ENCODE peak calls at places on chromosomes 1 and 21, in five cellular contexts. U, K, N, V and X are unnamed samples.

GRCh38 chr1:23019851-23020625 is 770 bp downstream of the KDM1A start:
- DNase-seq in V (peak; percentile 15), U (peak; percentile 74), N (peak; percentile 33), K (peak; percentile 80), X (peak; percentile 69)

GRCh38 chr1:89759036-89759435 is 61.8 kb upstream of the LRRC8D start:
- DNase-seq in V (no peak), K (no peak), U (no peak), N (no peak), X (no peak)

GRCh38 chr1:55374801-55375616 is 159.8 kb upstream of the USP24 start:
- DNase-seq in K (no peak), N (no peak), V (no peak), U (no peak), X (no peak)

GRCh38 chr21:18275740-18276139 is 31.1 kb downstream of the CHODL start:
- DNase-seq in N (no peak), V (no peak), K (no peak), U (no peak), X (no peak)

GRCh38 chr1:27868932-27869718 is 3.2 kb upstream of the THEMIS2 start:
- DNase-seq in K (peak; percentile 78), V (no peak), N (no peak), U (no peak), X (peak; percentile 69)

GRCh38 chr1:154982897-154983648 is at the start of gene FLAD1:
- DNase-seq in N (peak; percentile 97), U (peak; percentile 100), K (peak; percentile 97), V (peak; percentile 99), X (peak; percentile 96)

GRCh38 chr21:36904093-36904666 is 62.3 kb downstream of the HLCS start:
- DNase-seq in K (no peak), N (no peak), V (no peak), U (no peak), X (no peak)

GRCh38 chr1:2911391-2912178 is 109.7 kb upstream of the ACTRT2 start:
- DNase-seq in U (no peak), N (no peak), K (no peak), V (peak; percentile 59), X (no peak)

GRCh38 chr1:171220551-171221175 is 27.6 kb upstream of the FMO1 start:
- DNase-seq in V (no peak), U (peak; percentile 87), N (no peak), K (no peak), X (no peak)

GRCh38 chr21:44353200-44353970 is at the start of gene TRPM2:
- DNase-seq in V (no peak), K (peak; percentile 78), N (no peak), U (no peak), X (peak; percentile 84)

DNA sequence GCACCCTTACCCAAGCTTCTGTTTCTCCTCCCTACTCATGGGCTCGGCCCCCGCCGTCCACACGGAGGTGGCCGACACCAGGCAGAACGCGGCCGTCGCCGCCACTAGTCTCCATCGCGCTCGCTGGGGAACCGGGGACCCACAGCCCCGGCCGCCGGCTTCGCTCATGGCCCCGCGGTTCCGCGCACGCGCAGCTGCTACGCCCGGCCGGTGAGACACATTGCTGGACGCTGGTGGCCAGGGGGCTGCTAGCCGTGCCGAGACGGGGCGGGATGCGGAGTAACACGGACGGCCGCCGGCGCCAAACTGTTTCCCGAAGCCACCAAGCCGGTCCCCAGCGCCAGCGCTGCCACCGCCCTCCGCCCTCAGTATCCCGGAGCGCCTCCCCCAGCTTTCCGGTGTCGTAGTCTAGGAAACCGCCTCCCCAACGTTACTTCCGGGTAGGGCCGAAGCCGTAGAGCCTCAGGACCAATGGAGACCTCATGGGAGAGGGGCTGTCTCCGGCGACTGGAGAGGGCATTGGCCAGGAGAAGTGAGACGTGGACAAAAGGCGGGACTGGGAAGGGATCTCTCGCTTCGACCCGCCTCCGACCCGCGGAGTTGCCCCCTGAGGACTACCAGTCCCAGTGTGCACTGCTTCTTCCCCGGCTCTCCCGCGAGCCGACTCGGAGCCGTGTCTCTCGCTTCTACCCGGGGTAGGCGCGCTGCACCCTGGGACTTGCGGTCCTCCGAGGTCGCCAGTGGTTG is at the start of gene EDEM3:
- DNase-seq in V (peak; percentile 99), U (peak; percentile 99), K (peak; percentile 100), N (peak; percentile 100), X (peak; percentile 99)
- H3K4me1 ChIP-seq in V (peaks cover 3% of the 10 kb centered on the region), U (peaks cover 14% of the 10 kb centered on the region), K (no peaks in the 10 kb centered on the region), N (peaks cover 9% of the 10 kb centered on the region), X (peaks cover 16% of the 10 kb centered on the region)

GRCh38 chr1:226109829-226110248 is 47.3 kb downstream of the H3-3A start:
- DNase-seq in V (peak; percentile 91), N (peak; percentile 85), K (peak; percentile 97), U (peak; percentile 93), X (peak; percentile 95)

GRCh38 chr1:226108935-226109828 is 46.7 kb downstream of the H3-3A start:
- DNase-seq in N (peak; percentile 25), K (peak; percentile 82), U (no peak), V (no peak), X (no peak)

GRCh38 chr1:226110249-226111108 is 48.0 kb downstream of the H3-3A start:
- DNase-seq in N (peak; percentile 66), K (peak; percentile 94), U (peak; percentile 69), V (peak; percentile 54), X (peak; percentile 89)

GRCh38 chr1:226104671-226105121 is 42.2 kb downstream of the H3-3A start:
- DNase-seq in U (no peak), K (no peak), N (no peak), V (no peak), X (no peak)

GRCh38 chr1:226107471-226108460 is 45.2 kb downstream of the H3-3A start:
- DNase-seq in U (no peak), K (no peak), N (no peak), V (peak; percentile 21), X (no peak)
- TF ChIP-seq CTCF in U (no peak), K (no peak), N (no peak), V (no peak), X (no peak)

GRCh38 chr1:203308205-203309114 is 3.1 kb downstream of the BTG2 start:
- DNase-seq in K (no peak), U (peak; percentile 40), V (no peak), N (no peak), X (no peak)
- H3K4me3 ChIP-seq in K (peak overlapping the region; percentile 39), U (peak overlapping the region; percentile 87), V (peak overlapping the region; percentile 100), N (peak overlapping the region; percentile 97), X (peak overlapping the region; percentile 98)

GRCh38 chr1:206467915-206468314 is 2.4 kb upstream of the IKBKE start:
- DNase-seq in V (no peak), U (no peak), N (peak; percentile 71), K (no peak), X (peak; percentile 92)
- H3K4me1 ChIP-seq in V (peaks cover 7% of the 10 kb centered on the region), U (peaks cover 31% of the 10 kb centered on the region), N (peaks cover 13% of the 10 kb centered on the region), K (peaks cover 17% of the 10 kb centered on the region), X (peaks cover 45% of the 10 kb centered on the region)

DNA sequence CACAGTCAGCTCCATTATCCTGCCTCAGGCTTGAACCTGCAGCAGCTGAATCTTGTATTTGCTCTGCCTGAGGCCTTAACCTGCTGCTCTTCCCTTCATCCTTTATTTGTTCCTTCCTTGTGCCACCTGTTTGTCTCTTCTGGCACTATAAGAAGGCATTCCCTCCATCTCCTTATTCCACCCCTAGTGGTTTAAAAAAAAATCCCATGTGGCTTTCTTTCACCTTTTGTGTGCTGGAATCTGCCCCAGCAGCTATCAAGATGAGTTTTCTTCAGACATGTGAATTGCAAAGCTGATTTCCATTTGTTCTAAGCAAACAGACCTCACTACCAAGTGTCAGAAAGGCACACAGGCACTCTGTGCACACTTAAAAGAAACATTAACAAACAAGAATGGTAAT is 294.6 kb downstream of the TTLL7 start:
- DNase-seq in V (no peak), N (no peak), K (no peak), U (peak; percentile 21), X (no peak)
- TF ChIP-seq CTCF in V (no peak), N (no peak), K (no peak), U (peak; percentile 41), X (no peak)